ENCODE peak calls at places on chromosomes 13 and 19, in four cellular contexts. H is fibroblast of lung, W is posterior cingulate gyrus, C is GM12865. I is an unnamed sample.
A peak's percentile ranks its signal among the peaks of the same experiment; 100 is the strongest.

GRCh38 chr19:5397804-5398692 is 57.2 kb upstream of the ZNRF4 start:
- DNase-seq in C (peak; percentile 11), W (no peak), H (no peak), I (no peak)

GRCh38 chr19:48933382-48933932 is at the start of gene DHDH:
- DNase-seq in W (peak; percentile 94), C (peak; percentile 75), H (peak; percentile 63), I (no peak)

GRCh38 chr13:112688560-112689497 is 1.0 kb upstream of the ATP11A start:
- DNase-seq in W (no peak), C (peak; percentile 60), H (no peak), I (peak; percentile 61)

GRCh38 chr13:61874970-61875579 is 459.4 kb upstream of the PCDH20 start:
- DNase-seq in H (no peak), W (no peak), C (no peak), I (no peak)

GRCh38 chr13:76982051-76982450 is 9.8 kb upstream of the CLN5 start:
- DNase-seq in W (no peak), C (no peak), H (no peak), I (no peak)

GRCh38 chr19:5170329-5170745 is 170.3 kb downstream of the PTPRS start:
- DNase-seq in W (no peak), H (no peak), C (peak; percentile 38), I (no peak)

GRCh38 chr13:112078879-112079526 is 12.1 kb downstream of the SOX1 start:
- DNase-seq in H (no peak), W (no peak), C (no peak), I (no peak)

GRCh38 chr19:38733493-38734175 is 10.6 kb downstream of the CAPN12 start:
- DNase-seq in C (no peak), H (no peak), W (peak; percentile 77), I (no peak)

GRCh38 chr19:5032101-5032967 is 63.4 kb downstream of the KDM4B start:
- DNase-seq in C (no peak), H (no peak), W (no peak), I (peak; percentile 41)

GRCh38 chr19:42023121-42023942 is 29.3 kb upstream of the ATP1A3 start:
- DNase-seq in W (peak; percentile 82), H (peak; percentile 11), C (peak; percentile 50), I (no peak)

I was measured in substantia nigra.